ENCODE peak calls at places on chromosomes 3 and 15, in seven cellular contexts. T is dorsolateral prefrontal cortex, P is cardiac fibroblast, B is GM12865, E is prostate gland, C is AG04450, S is WERI-Rb-1. A is an unnamed sample.

GRCh38 chr3:125961289-125961589 is 7.7 kb upstream of the ROPN1B start:
- DNase-seq in E (no peak), C (no peak), P (no peak), S (no peak), T (no peak), B (no peak), A (no peak)

GRCh38 chr3:126540342-126540849 is 16.4 kb downstream of the CHST13 start:
- DNase-seq in P (peak; percentile 87), C (peak; percentile 81), E (no peak), B (no peak), S (peak; percentile 1), T (no peak), A (peak; percentile 90)

GRCh38 chr15:49987896-49988295 is 131.1 kb downstream of the ATP8B4 start:
- DNase-seq in T (no peak), S (no peak), E (no peak), P (no peak), B (no peak), C (no peak), A (no peak)

GRCh38 chr15:26806161-26806560 is 33.3 kb upstream of the GABRB3 start:
- DNase-seq in E (no peak), P (no peak), B (no peak), T (no peak), S (no peak), C (no peak), A (no peak)

GRCh38 chr3:16509721-16510619 is 3.5 kb downstream of the RFTN1 start:
- DNase-seq in C (no peak), P (no peak), S (no peak), E (no peak), T (no peak), B (peak; percentile 90), A (no peak)

GRCh38 chr3:123792473-123793201 is 91.5 kb downstream of the MYLK start:
- DNase-seq in P (no peak), B (no peak), T (no peak), E (no peak), S (no peak), C (no peak), A (peak; percentile 48)

GRCh38 chr15:57015897-57016296 is 97.5 kb downstream of the TCF12 start:
- DNase-seq in B (no peak), E (no peak), C (no peak), P (no peak), T (no peak), S (no peak), A (peak; percentile 89)

GRCh38 chr3:15228147-15228546 is 22.1 kb downstream of the CAPN7 start:
- DNase-seq in E (no peak), S (no peak), B (no peak), T (no peak), P (no peak), C (no peak), A (no peak)

GRCh38 chr15:66740802-66741201 is 38.8 kb downstream of the SMAD6 start:
- DNase-seq in E (peak; percentile 48), S (no peak), C (no peak), P (peak; percentile 60), T (no peak), B (no peak), A (no peak)

GRCh38 chr3:87958289-87958688 is 100.5 kb downstream of the CGGBP1 start:
- DNase-seq in T (no peak), C (no peak), B (no peak), E (no peak), S (no peak), P (no peak), A (no peak)

GRCh38 chr3:13888576-13888975 is 8.7 kb upstream of the WNT7A start:
- DNase-seq in P (no peak), B (no peak), C (no peak), T (no peak), S (no peak), E (no peak), A (no peak)

GRCh38 chr15:64903331-64903950 is 8.3 kb upstream of the ANKDD1A start:
- DNase-seq in P (peak; percentile 32), T (no peak), B (no peak), C (no peak), S (no peak), E (no peak), A (no peak)

GRCh38 chr15:92120082-92120481 is 266.6 kb downstream of the SLCO3A1 start:
- DNase-seq in S (no peak), E (no peak), T (no peak), C (no peak), P (peak; percentile 17), B (no peak), A (peak; percentile 22)

GRCh38 chr15:65512807-65513416 is 4.6 kb downstream of the DPP8 start:
- DNase-seq in S (no peak), P (peak; percentile 94), C (no peak), E (peak; percentile 33), B (no peak), T (peak; percentile 43), A (no peak)

GRCh38 chr3:40741729-40742128 is 217.0 kb downstream of the ZNF621 start:
- DNase-seq in B (peak; percentile 44), E (no peak), C (no peak), S (no peak), T (peak; percentile 24), P (peak; percentile 50), A (no peak)

GRCh38 chr15:66946578-66947164 is 118.7 kb upstream of the SMAD3 start:
- DNase-seq in E (peak; percentile 60), C (no peak), S (peak; percentile 60), T (peak; percentile 37), P (peak; percentile 76), B (peak; percentile 85), A (peak; percentile 73)

GRCh38 chr3:106577241-106577640 is 708.4 kb upstream of the CBLB start:
- DNase-seq in S (no peak), B (no peak), T (no peak), E (no peak), C (no peak), P (no peak), A (no peak)

GRCh38 chr15:63967616-63968015 is 78.7 kb downstream of the DAPK2 start:
- DNase-seq in B (no peak), P (no peak), E (no peak), S (no peak), C (no peak), T (no peak), A (no peak)

GRCh38 chr3:134624537-134625287 is 26.1 kb downstream of the KY start:
- DNase-seq in B (no peak), C (no peak), P (no peak), S (peak; percentile 2), T (no peak), E (no peak), A (no peak)

GRCh38 chr15:48565560-48566482 is 79.7 kb downstream of the FBN1 start:
- DNase-seq in B (no peak), E (no peak), S (no peak), T (no peak), P (peak; percentile 96), C (no peak), A (peak; percentile 85)

GRCh38 chr15:66758844-66759243 is 56.8 kb downstream of the SMAD6 start:
- DNase-seq in E (no peak), T (no peak), B (no peak), P (no peak), S (no peak), C (no peak), A (peak; percentile 66)

GRCh38 chr3:138199847-138200246 is 12.7 kb downstream of the ARMC8 start:
- DNase-seq in E (no peak), T (no peak), B (peak; percentile 50), C (no peak), S (no peak), P (no peak), A (no peak)

GRCh38 chr3:4250064-4250463 is 53.1 kb upstream of the SETMAR start:
- DNase-seq in S (no peak), E (no peak), T (no peak), C (no peak), P (no peak), B (no peak), A (no peak)

GRCh38 chr3:195395208-195395816 is 47.5 kb downstream of the ACAP2 start:
- DNase-seq in C (no peak), P (no peak), E (no peak), S (no peak), B (peak; percentile 43), T (no peak), A (no peak)

GRCh38 chr3:167861649-167862048 is 126.1 kb downstream of the SERPINI1 start:
- DNase-seq in P (no peak), C (no peak), S (no peak), E (no peak), T (no peak), B (no peak), A (peak; percentile 68)

GRCh38 chr3:181278468-181279238 is 289.1 kb upstream of the DNAJC19 start:
- DNase-seq in S (no peak), B (peak; percentile 7), C (no peak), P (peak; percentile 1), T (no peak), E (no peak), A (no peak)
- TF ChIP-seq CTCF in S (no peak), B (no peak), C (peak; percentile 41), P (no peak), T (peak; percentile 35), E (no peak), A (no peak)

GRCh38 chr3:65953881-65954733 is 84.6 kb downstream of the MAGI1 start:
- DNase-seq in C (no peak), E (peak; percentile 81), B (no peak), T (peak; percentile 16), P (peak; percentile 39), S (no peak), A (no peak)
- H3K4me3 ChIP-seq in C (no peak overlapping the region), E (no peak overlapping the region), B (no peak overlapping the region), T (no peak overlapping the region), P (no peak overlapping the region), S (no peak overlapping the region), A (no peak overlapping the region)

DNA sequence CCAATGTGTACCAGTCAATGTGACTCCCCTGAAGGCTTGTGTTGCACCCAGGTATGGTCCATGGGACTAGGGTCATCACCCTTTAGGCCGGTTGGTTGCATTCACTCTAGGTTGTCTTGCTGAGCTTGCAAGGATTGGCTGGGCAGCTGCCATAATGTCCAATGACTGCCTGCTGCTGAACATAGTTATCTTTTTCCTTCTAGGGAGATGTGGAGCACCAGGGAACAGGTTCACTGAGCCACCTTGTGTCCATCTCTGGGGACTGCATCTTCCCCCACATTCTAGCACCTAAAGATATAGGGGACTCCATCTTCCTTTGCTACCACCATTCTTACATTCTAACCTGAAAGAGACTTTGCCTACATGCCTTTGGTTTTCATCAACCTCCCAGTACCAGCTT is 580.4 kb upstream of the TBL1XR1 start:
- DNase-seq in T (peak; percentile 16), B (peak; percentile 76), E (no peak), P (peak; percentile 46), S (peak; percentile 72), C (no peak), A (peak; percentile 79)
- TF ChIP-seq CTCF in T (peak; percentile 60), B (peak; percentile 80), E (peak; percentile 50), P (peak; percentile 62), S (peak; percentile 79), C (peak; percentile 63), A (peak; percentile 95)

GRCh38 chr15:100433304-100433703 is 91.5 kb upstream of the ADAMTS17 start:
- DNase-seq in T (no peak), C (no peak), B (no peak), P (no peak), E (no peak), S (no peak), A (no peak)

GRCh38 chr15:100434038-100434437 is 92.3 kb upstream of the ADAMTS17 start:
- DNase-seq in B (no peak), T (no peak), C (no peak), S (no peak), P (no peak), E (no peak), A (no peak)

GRCh38 chr15:100437261-100437660 is 91.5 kb downstream of the CERS3 start:
- DNase-seq in P (no peak), S (no peak), C (no peak), T (no peak), E (no peak), B (no peak), A (no peak)

GRCh38 chr15:100439566-100439965 is 89.2 kb downstream of the CERS3 start:
- DNase-seq in E (no peak), P (no peak), T (no peak), S (peak; percentile 64), B (no peak), C (no peak), A (no peak)

GRCh38 chr15:100438570-100438969 is 90.2 kb downstream of the CERS3 start:
- DNase-seq in S (peak; percentile 59), P (peak; percentile 67), T (peak; percentile 69), B (peak; percentile 90), E (peak; percentile 56), C (no peak), A (peak; percentile 86)
- H3K4me3 ChIP-seq in S (no peak overlapping the region), P (no peak overlapping the region), T (no peak overlapping the region), B (no peak overlapping the region), E (no peak overlapping the region), C (no peak overlapping the region), A (no peak overlapping the region)